ENCODE peak calls at places on chromosomes 2 and 18, in ten cellular contexts. One of them, this sample, is unnamed.

GRCh38 chr2:234329202-234329930 is 167.5 kb downstream of the ARL4C start:
- DNase-seq in sigmoid colon: no peak
- DNase-seq in AG04449: no peak
- DNase-seq in GM06990: no peak
- DNase-seq in lung: peak; percentile 45
- DNase-seq in mesothelial cell of epicardium: peak; percentile 21
- DNase-seq in fibroblast of the aortic adventitia: peak; percentile 51
- DNase-seq in HCT116: no peak
- DNase-seq in AG09309: no peak
- DNase-seq in foreskin fibroblast: no peak
- DNase-seq in this sample: no peak

GRCh38 chr2:129192117-129192516 is 787.3 kb upstream of the RAB6C start:
- DNase-seq in GM06990: no peak
- DNase-seq in foreskin fibroblast: no peak
- DNase-seq in AG04449: no peak
- DNase-seq in AG09309: no peak
- DNase-seq in fibroblast of the aortic adventitia: no peak
- DNase-seq in sigmoid colon: no peak
- DNase-seq in HCT116: no peak
- DNase-seq in lung: no peak
- DNase-seq in mesothelial cell of epicardium: no peak
- DNase-seq in this sample: no peak

GRCh38 chr2:34102359-34102758 is 503.3 kb upstream of the FAM98A start:
- DNase-seq in AG09309: no peak
- DNase-seq in mesothelial cell of epicardium: no peak
- DNase-seq in AG04449: no peak
- DNase-seq in fibroblast of the aortic adventitia: peak; percentile 64
- DNase-seq in lung: no peak
- DNase-seq in HCT116: no peak
- DNase-seq in foreskin fibroblast: no peak
- DNase-seq in GM06990: no peak
- DNase-seq in sigmoid colon: no peak
- DNase-seq in this sample: no peak

GRCh38 chr2:8416172-8416571 is 265.7 kb upstream of the ID2 start:
- DNase-seq in GM06990: no peak
- DNase-seq in HCT116: no peak
- DNase-seq in lung: no peak
- DNase-seq in foreskin fibroblast: no peak
- DNase-seq in fibroblast of the aortic adventitia: no peak
- DNase-seq in mesothelial cell of epicardium: no peak
- DNase-seq in AG09309: no peak
- DNase-seq in AG04449: no peak
- DNase-seq in sigmoid colon: no peak
- DNase-seq in this sample: no peak

GRCh38 chr2:68756178-68756577 is 21.6 kb downstream of the ARHGAP25 start:
- DNase-seq in fibroblast of the aortic adventitia: no peak
- DNase-seq in AG04449: no peak
- DNase-seq in GM06990: no peak
- DNase-seq in mesothelial cell of epicardium: peak; percentile 6
- DNase-seq in foreskin fibroblast: no peak
- DNase-seq in lung: no peak
- DNase-seq in HCT116: no peak
- DNase-seq in AG09309: no peak
- DNase-seq in sigmoid colon: no peak
- DNase-seq in this sample: no peak

GRCh38 chr2:8324164-8324848 is 357.6 kb upstream of the ID2 start:
- DNase-seq in sigmoid colon: no peak
- DNase-seq in foreskin fibroblast: no peak
- DNase-seq in AG09309: no peak
- DNase-seq in AG04449: no peak
- DNase-seq in lung: no peak
- DNase-seq in GM06990: no peak
- DNase-seq in fibroblast of the aortic adventitia: no peak
- DNase-seq in mesothelial cell of epicardium: no peak
- DNase-seq in HCT116: no peak
- DNase-seq in this sample: no peak

GRCh38 chr2:168119519-168120141 is 127.8 kb downstream of the STK39 start:
- DNase-seq in lung: no peak
- DNase-seq in sigmoid colon: no peak
- DNase-seq in AG04449: peak; percentile 14
- DNase-seq in AG09309: peak; percentile 17
- DNase-seq in GM06990: peak; percentile 10
- DNase-seq in foreskin fibroblast: peak; percentile 50
- DNase-seq in fibroblast of the aortic adventitia: peak; percentile 81
- DNase-seq in mesothelial cell of epicardium: no peak
- DNase-seq in HCT116: peak; percentile 41
- DNase-seq in this sample: peak; percentile 10

GRCh38 chr2:118221952-118222594 is 133.8 kb downstream of the INSIG2 start:
- DNase-seq in GM06990: no peak
- DNase-seq in lung: no peak
- DNase-seq in foreskin fibroblast: peak; percentile 59
- DNase-seq in AG04449: peak; percentile 53
- DNase-seq in fibroblast of the aortic adventitia: peak; percentile 88
- DNase-seq in sigmoid colon: no peak
- DNase-seq in AG09309: peak; percentile 57
- DNase-seq in HCT116: peak; percentile 53
- DNase-seq in mesothelial cell of epicardium: peak; percentile 54
- DNase-seq in this sample: peak; percentile 50

GRCh38 chr2:66684289-66684688 is 249.4 kb downstream of the MEIS1 start:
- DNase-seq in AG04449: no peak
- DNase-seq in foreskin fibroblast: no peak
- DNase-seq in fibroblast of the aortic adventitia: peak; percentile 61
- DNase-seq in lung: no peak
- DNase-seq in HCT116: no peak
- DNase-seq in mesothelial cell of epicardium: no peak
- DNase-seq in GM06990: no peak
- DNase-seq in sigmoid colon: no peak
- DNase-seq in AG09309: no peak
- DNase-seq in this sample: no peak

DNA sequence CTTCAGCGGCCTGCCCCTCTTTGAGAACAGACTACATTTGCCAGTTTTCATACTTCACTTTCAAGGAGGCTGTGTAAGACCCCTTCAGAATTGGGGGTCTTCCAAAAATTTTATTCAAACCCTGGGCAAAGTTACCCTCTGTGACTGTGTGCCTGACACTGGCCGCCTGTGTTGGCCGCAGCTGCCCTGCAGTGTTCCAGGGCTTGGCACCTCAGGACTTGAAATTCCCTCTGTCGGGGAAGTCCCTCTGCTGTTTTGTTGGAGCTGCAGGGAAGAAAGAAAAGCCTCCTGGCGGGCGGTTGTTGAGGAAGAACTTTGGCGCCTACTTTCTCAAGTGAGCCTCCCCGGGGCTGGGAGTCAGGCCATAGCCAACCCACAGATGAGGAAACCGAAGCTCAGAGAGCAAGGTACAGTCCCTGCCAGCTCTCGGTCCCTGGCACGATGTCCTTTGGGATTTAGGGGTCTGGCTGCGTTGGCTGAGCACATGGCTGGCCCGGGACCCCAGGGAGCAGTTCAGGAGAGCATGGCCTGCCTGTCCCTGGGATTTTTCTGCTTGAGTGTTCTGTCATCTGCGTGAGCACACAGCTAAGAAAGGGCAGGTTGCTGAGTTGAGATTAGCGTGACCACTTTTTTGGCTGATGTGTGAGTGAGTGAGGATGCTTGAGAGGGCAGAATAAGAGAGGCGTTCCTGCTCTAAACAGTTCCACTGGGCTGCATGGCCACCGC is 17.9 kb upstream of the ASB1 start:
- DNase-seq in lung: no peak
- DNase-seq in HCT116: no peak
- DNase-seq in foreskin fibroblast: no peak
- DNase-seq in GM06990: no peak
- DNase-seq in AG09309: no peak
- DNase-seq in mesothelial cell of epicardium: no peak
- DNase-seq in sigmoid colon: no peak
- DNase-seq in fibroblast of the aortic adventitia: peak; percentile 39
- DNase-seq in AG04449: no peak
- DNase-seq in this sample: no peak
- TF ChIP-seq CTCF in lung: no peak
- TF ChIP-seq CTCF in HCT116: no peak
- TF ChIP-seq CTCF in foreskin fibroblast: no peak
- TF ChIP-seq CTCF in GM06990: no peak
- TF ChIP-seq CTCF in AG09309: no peak
- TF ChIP-seq CTCF in mesothelial cell of epicardium: no peak
- TF ChIP-seq CTCF in sigmoid colon: no peak
- TF ChIP-seq CTCF in fibroblast of the aortic adventitia: no peak
- TF ChIP-seq CTCF in AG04449: no peak
- TF ChIP-seq CTCF in this sample: no peak

GRCh38 chr2:148259674-148260073 is 238.8 kb downstream of the MBD5 start:
- DNase-seq in lung: no peak
- DNase-seq in HCT116: no peak
- DNase-seq in sigmoid colon: no peak
- DNase-seq in AG09309: no peak
- DNase-seq in fibroblast of the aortic adventitia: no peak
- DNase-seq in foreskin fibroblast: no peak
- DNase-seq in GM06990: no peak
- DNase-seq in AG04449: no peak
- DNase-seq in mesothelial cell of epicardium: no peak
- DNase-seq in this sample: no peak
- TF ChIP-seq CTCF in lung: no peak
- TF ChIP-seq CTCF in HCT116: peak; percentile 49
- TF ChIP-seq CTCF in sigmoid colon: no peak
- TF ChIP-seq CTCF in AG09309: no peak
- TF ChIP-seq CTCF in fibroblast of the aortic adventitia: no peak
- TF ChIP-seq CTCF in foreskin fibroblast: no peak
- TF ChIP-seq CTCF in GM06990: no peak
- TF ChIP-seq CTCF in AG04449: no peak
- TF ChIP-seq CTCF in mesothelial cell of epicardium: no peak
- TF ChIP-seq CTCF in this sample: no peak

GRCh38 chr2:227862227-227862740 is 9.1 kb upstream of the DAW1 start:
- DNase-seq in fibroblast of the aortic adventitia: peak; percentile 76
- DNase-seq in HCT116: peak; percentile 51
- DNase-seq in AG09309: no peak
- DNase-seq in AG04449: no peak
- DNase-seq in lung: no peak
- DNase-seq in mesothelial cell of epicardium: no peak
- DNase-seq in GM06990: no peak
- DNase-seq in sigmoid colon: no peak
- DNase-seq in foreskin fibroblast: no peak
- DNase-seq in this sample: peak; percentile 57

GRCh38 chr2:227864161-227864756 is 7.2 kb upstream of the DAW1 start:
- DNase-seq in GM06990: no peak
- DNase-seq in foreskin fibroblast: no peak
- DNase-seq in mesothelial cell of epicardium: no peak
- DNase-seq in lung: no peak
- DNase-seq in fibroblast of the aortic adventitia: peak; percentile 95
- DNase-seq in HCT116: no peak
- DNase-seq in AG04449: no peak
- DNase-seq in AG09309: peak; percentile 24
- DNase-seq in sigmoid colon: no peak
- DNase-seq in this sample: no peak

GRCh38 chr2:227861011-227861410 is 10.4 kb upstream of the DAW1 start:
- DNase-seq in AG04449: no peak
- DNase-seq in AG09309: no peak
- DNase-seq in foreskin fibroblast: no peak
- DNase-seq in mesothelial cell of epicardium: no peak
- DNase-seq in fibroblast of the aortic adventitia: peak; percentile 53
- DNase-seq in sigmoid colon: no peak
- DNase-seq in GM06990: no peak
- DNase-seq in HCT116: no peak
- DNase-seq in lung: no peak
- DNase-seq in this sample: no peak

GRCh38 chr2:227865281-227865680 is 6.2 kb upstream of the DAW1 start:
- DNase-seq in mesothelial cell of epicardium: no peak
- DNase-seq in foreskin fibroblast: no peak
- DNase-seq in AG04449: no peak
- DNase-seq in lung: no peak
- DNase-seq in sigmoid colon: no peak
- DNase-seq in fibroblast of the aortic adventitia: no peak
- DNase-seq in HCT116: no peak
- DNase-seq in AG09309: no peak
- DNase-seq in GM06990: no peak
- DNase-seq in this sample: no peak

DNA sequence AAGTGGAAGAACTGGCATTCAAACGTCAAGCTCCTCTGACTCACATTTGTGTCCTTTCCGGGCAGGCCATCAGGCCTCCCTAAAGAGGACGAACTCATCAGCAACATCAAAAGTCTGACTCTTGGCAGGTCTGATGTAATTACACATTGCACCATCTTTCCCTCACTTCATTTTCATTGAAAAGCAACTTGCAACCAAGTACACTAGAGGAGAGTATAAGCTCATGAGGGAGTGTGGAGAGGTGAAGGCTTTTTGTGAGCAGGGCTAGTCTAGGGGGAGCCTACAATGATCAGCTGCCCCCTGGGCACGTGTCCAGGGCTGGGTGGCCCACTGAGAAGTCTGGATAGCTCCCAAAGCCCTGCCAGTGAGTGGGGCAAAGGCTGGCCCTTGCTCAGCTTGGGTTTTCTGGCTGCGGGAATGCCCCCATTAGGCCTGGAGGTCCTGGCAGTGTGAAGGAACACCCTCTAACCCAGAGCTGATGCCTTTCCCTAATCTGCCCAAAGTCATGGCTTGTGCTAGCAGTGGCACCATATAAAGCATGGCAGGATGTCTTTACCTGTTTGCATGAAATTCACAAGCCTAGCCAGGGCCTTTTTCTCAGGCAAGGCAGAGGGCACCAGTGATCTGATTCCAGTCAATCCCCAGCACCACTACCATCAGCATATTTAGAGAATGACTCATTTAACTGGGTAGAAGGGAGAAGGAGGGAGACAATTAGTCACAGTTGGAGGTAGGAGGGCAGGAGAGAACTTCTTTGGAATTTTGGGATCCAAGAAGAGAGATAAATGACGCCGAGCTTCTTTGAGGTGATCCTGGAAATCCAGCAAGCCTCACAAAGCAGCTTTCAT is 8.5 kb upstream of the DAW1 start:
- DNase-seq in mesothelial cell of epicardium: no peak
- DNase-seq in HCT116: peak; percentile 90
- DNase-seq in AG04449: peak; percentile 59
- DNase-seq in fibroblast of the aortic adventitia: peak; percentile 87
- DNase-seq in foreskin fibroblast: peak; percentile 88
- DNase-seq in lung: no peak
- DNase-seq in GM06990: no peak
- DNase-seq in sigmoid colon: no peak
- DNase-seq in AG09309: peak; percentile 71
- DNase-seq in this sample: no peak
- TF ChIP-seq CTCF in mesothelial cell of epicardium: no peak
- TF ChIP-seq CTCF in HCT116: no peak
- TF ChIP-seq CTCF in AG04449: peak; percentile 9
- TF ChIP-seq CTCF in fibroblast of the aortic adventitia: peak; percentile 13
- TF ChIP-seq CTCF in foreskin fibroblast: no peak
- TF ChIP-seq CTCF in lung: no peak
- TF ChIP-seq CTCF in GM06990: no peak
- TF ChIP-seq CTCF in sigmoid colon: no peak
- TF ChIP-seq CTCF in AG09309: peak; percentile 22
- TF ChIP-seq CTCF in this sample: no peak

DNA sequence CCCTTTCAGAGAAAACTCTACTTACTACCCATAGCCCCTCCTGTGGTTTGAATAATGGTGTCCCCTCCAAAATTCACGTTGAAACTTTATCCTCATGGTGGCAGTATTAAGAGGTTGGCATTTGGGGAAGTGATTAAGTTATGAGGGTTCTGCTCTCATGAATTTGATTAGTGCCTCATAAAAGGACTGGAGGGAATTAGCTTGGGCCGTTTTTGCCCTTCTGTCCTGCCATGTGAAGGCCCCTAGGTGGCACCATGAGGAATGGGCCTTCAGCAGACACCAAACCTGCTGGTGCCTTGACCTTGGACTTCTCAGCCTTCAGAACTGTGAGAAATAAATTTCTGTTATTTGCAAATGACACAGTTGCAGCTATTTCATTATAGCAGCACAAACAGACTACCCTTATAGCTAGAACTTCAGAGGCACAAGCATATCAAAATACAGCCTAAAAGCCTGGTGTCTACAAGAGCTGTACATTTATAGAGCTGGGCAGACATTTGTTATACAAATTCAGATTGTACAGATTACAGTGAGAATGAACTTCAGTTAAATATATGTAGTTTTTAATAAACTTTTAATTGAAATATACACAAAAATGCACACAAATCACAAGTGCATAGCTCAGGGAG is 2.6 kb upstream of the PTPN2 start:
- DNase-seq in HCT116: no peak
- DNase-seq in sigmoid colon: no peak
- DNase-seq in lung: no peak
- DNase-seq in fibroblast of the aortic adventitia: no peak
- DNase-seq in AG04449: no peak
- DNase-seq in AG09309: no peak
- DNase-seq in GM06990: no peak
- DNase-seq in foreskin fibroblast: no peak
- DNase-seq in mesothelial cell of epicardium: no peak
- DNase-seq in this sample: no peak
- TF ChIP-seq CTCF in HCT116: peak; percentile 71
- TF ChIP-seq CTCF in sigmoid colon: no peak
- TF ChIP-seq CTCF in lung: no peak
- TF ChIP-seq CTCF in fibroblast of the aortic adventitia: peak; percentile 46
- TF ChIP-seq CTCF in AG04449: peak; percentile 36
- TF ChIP-seq CTCF in AG09309: peak; percentile 50
- TF ChIP-seq CTCF in GM06990: peak; percentile 65
- TF ChIP-seq CTCF in foreskin fibroblast: peak; percentile 39
- TF ChIP-seq CTCF in mesothelial cell of epicardium: no peak
- TF ChIP-seq CTCF in this sample: peak; percentile 35